ENCODE peak calls at places on chromosomes 5 and 9, in nine cellular contexts. One of them, this sample, is unnamed.

GRCh38 chr9:20579544-20580309 is 42.6 kb downstream of the MLLT3 start:
- DNase-seq in NCI-H446 treated with DMSO at 0.1 percent for 48 hours: no peak
- DNase-seq in Peyer's patch: no peak
- DNase-seq in AG09319: no peak
- DNase-seq in AG10803: no peak
- DNase-seq in neural progenitor cell: no peak
- DNase-seq in pulmonary artery endothelial cell: no peak
- DNase-seq in brain microvascular endothelial cell: no peak
- DNase-seq in NCI-H1105: no peak
- DNase-seq in this sample: no peak

GRCh38 chr5:76571595-76571994 is 51.6 kb downstream of the F2RL2 start:
- DNase-seq in pulmonary artery endothelial cell: no peak
- DNase-seq in AG10803: no peak
- DNase-seq in neural progenitor cell: no peak
- DNase-seq in AG09319: no peak
- DNase-seq in NCI-H1105: no peak
- DNase-seq in Peyer's patch: no peak
- DNase-seq in brain microvascular endothelial cell: no peak
- DNase-seq in NCI-H446 treated with DMSO at 0.1 percent for 48 hours: no peak
- DNase-seq in this sample: no peak

GRCh38 chr9:30504502-30504905 is 1879.9 kb upstream of the ACO1 start:
- DNase-seq in neural progenitor cell: no peak
- DNase-seq in AG09319: no peak
- DNase-seq in brain microvascular endothelial cell: no peak
- DNase-seq in Peyer's patch: no peak
- DNase-seq in NCI-H1105: no peak
- DNase-seq in AG10803: no peak
- DNase-seq in NCI-H446 treated with DMSO at 0.1 percent for 48 hours: no peak
- DNase-seq in pulmonary artery endothelial cell: no peak
- DNase-seq in this sample: no peak

GRCh38 chr9:104971521-104971920 is 43.6 kb upstream of the ABCA1 start:
- DNase-seq in NCI-H446 treated with DMSO at 0.1 percent for 48 hours: no peak
- DNase-seq in pulmonary artery endothelial cell: no peak
- DNase-seq in NCI-H1105: no peak
- DNase-seq in Peyer's patch: no peak
- DNase-seq in brain microvascular endothelial cell: no peak
- DNase-seq in AG09319: no peak
- DNase-seq in AG10803: no peak
- DNase-seq in neural progenitor cell: no peak
- DNase-seq in this sample: no peak

GRCh38 chr5:102312586-102312985 is 16.5 kb upstream of the SLCO4C1 start:
- DNase-seq in AG10803: no peak
- DNase-seq in Peyer's patch: no peak
- DNase-seq in AG09319: no peak
- DNase-seq in neural progenitor cell: no peak
- DNase-seq in brain microvascular endothelial cell: no peak
- DNase-seq in NCI-H1105: no peak
- DNase-seq in NCI-H446 treated with DMSO at 0.1 percent for 48 hours: no peak
- DNase-seq in pulmonary artery endothelial cell: no peak
- DNase-seq in this sample: no peak

GRCh38 chr5:158669275-158669674 is 430.4 kb downstream of the EBF1 start:
- DNase-seq in NCI-H446 treated with DMSO at 0.1 percent for 48 hours: no peak
- DNase-seq in neural progenitor cell: no peak
- DNase-seq in NCI-H1105: no peak
- DNase-seq in AG10803: no peak
- DNase-seq in brain microvascular endothelial cell: no peak
- DNase-seq in pulmonary artery endothelial cell: no peak
- DNase-seq in Peyer's patch: no peak
- DNase-seq in AG09319: no peak
- DNase-seq in this sample: no peak

GRCh38 chr5:157446077-157446930 is 13.7 kb upstream of the NIPAL4 start:
- DNase-seq in NCI-H446 treated with DMSO at 0.1 percent for 48 hours: no peak
- DNase-seq in NCI-H1105: no peak
- DNase-seq in neural progenitor cell: no peak
- DNase-seq in pulmonary artery endothelial cell: no peak
- DNase-seq in brain microvascular endothelial cell: no peak
- DNase-seq in Peyer's patch: no peak
- DNase-seq in AG09319: no peak
- DNase-seq in AG10803: no peak
- DNase-seq in this sample: no peak

GRCh38 chr9:86357091-86357866 is 3.1 kb upstream of the TUT7 start:
- DNase-seq in AG09319: no peak
- DNase-seq in brain microvascular endothelial cell: no peak
- DNase-seq in AG10803: no peak
- DNase-seq in Peyer's patch: no peak
- DNase-seq in NCI-H1105: no peak
- DNase-seq in pulmonary artery endothelial cell: no peak
- DNase-seq in NCI-H446 treated with DMSO at 0.1 percent for 48 hours: no peak
- DNase-seq in neural progenitor cell: no peak
- DNase-seq in this sample: no peak

GRCh38 chr5:133446440-133446839 is 165.9 kb downstream of the FSTL4 start:
- DNase-seq in brain microvascular endothelial cell: no peak
- DNase-seq in AG10803: no peak
- DNase-seq in neural progenitor cell: no peak
- DNase-seq in NCI-H1105: no peak
- DNase-seq in Peyer's patch: no peak
- DNase-seq in pulmonary artery endothelial cell: no peak
- DNase-seq in AG09319: no peak
- DNase-seq in NCI-H446 treated with DMSO at 0.1 percent for 48 hours: no peak
- DNase-seq in this sample: no peak

GRCh38 chr9:88087906-88088305 is 50.4 kb downstream of the SPATA31C2 start:
- DNase-seq in NCI-H446 treated with DMSO at 0.1 percent for 48 hours: no peak
- DNase-seq in brain microvascular endothelial cell: no peak
- DNase-seq in AG09319: no peak
- DNase-seq in Peyer's patch: no peak
- DNase-seq in NCI-H1105: no peak
- DNase-seq in neural progenitor cell: no peak
- DNase-seq in AG10803: no peak
- DNase-seq in pulmonary artery endothelial cell: no peak
- DNase-seq in this sample: no peak

GRCh38 chr9:125758986-125759811 is 12.0 kb downstream of the PBX3 start:
- DNase-seq in pulmonary artery endothelial cell: no peak
- DNase-seq in AG09319: no peak
- DNase-seq in neural progenitor cell: peak; percentile 45
- DNase-seq in AG10803: peak; percentile 43
- DNase-seq in NCI-H446 treated with DMSO at 0.1 percent for 48 hours: no peak
- DNase-seq in NCI-H1105: no peak
- DNase-seq in brain microvascular endothelial cell: no peak
- DNase-seq in Peyer's patch: no peak
- DNase-seq in this sample: no peak

GRCh38 chr5:119340597-119341218 is 15.1 kb upstream of the TNFAIP8 start:
- DNase-seq in AG09319: no peak
- DNase-seq in AG10803: no peak
- DNase-seq in Peyer's patch: peak; percentile 79
- DNase-seq in neural progenitor cell: no peak
- DNase-seq in brain microvascular endothelial cell: no peak
- DNase-seq in NCI-H1105: no peak
- DNase-seq in NCI-H446 treated with DMSO at 0.1 percent for 48 hours: no peak
- DNase-seq in pulmonary artery endothelial cell: no peak
- DNase-seq in this sample: no peak

GRCh38 chr9:74875656-74876055 is 12.1 kb downstream of the TRPM6 start:
- DNase-seq in pulmonary artery endothelial cell: no peak
- DNase-seq in neural progenitor cell: peak; percentile 62
- DNase-seq in NCI-H446 treated with DMSO at 0.1 percent for 48 hours: no peak
- DNase-seq in Peyer's patch: no peak
- DNase-seq in NCI-H1105: no peak
- DNase-seq in AG10803: no peak
- DNase-seq in AG09319: no peak
- DNase-seq in brain microvascular endothelial cell: no peak
- DNase-seq in this sample: no peak